ENCODE peak calls at places on chromosomes 11 and 22, in nine cellular contexts. R is left ventricle myocardium inferior; L is posterior cingulate gyrus; B is T-helper 9 cell; O is HCT116; U is NCI-H1105 treated with DMSO at 0.1 percent for 48 hours; F is stimulated activated CD4-positive, alpha-beta T cell treated with anti-CD3 and anti-CD28 coated beads, Interleukin-4, amount 100 ng/mL, for 24 hours; X is central memory CD4-positive, alpha-beta T cell; C is mesenchymal stem cell. D is an unnamed sample.

GRCh38 chr11:34416746-34417145 is 22.0 kb upstream of the CAT start:
- DNase-seq in B (no peak), U (no peak), L (no peak), O (no peak), F (no peak), R (no peak), C (no peak), X (no peak), D (no peak)

GRCh38 chr11:92859290-92859689 is 110.2 kb upstream of the MTNR1B start:
- DNase-seq in L (no peak), R (no peak), C (no peak), O (no peak), B (no peak), X (no peak), F (no peak), U (peak), D (no peak)

GRCh38 chr22:38030311-38031133 is 26.7 kb upstream of the PICK1 start:
- DNase-seq in F (no peak), B (no peak), R (no peak), U (no peak), C (no peak), X (no peak), O (no peak), L (no peak), D (no peak)

GRCh38 chr11:111918390-111919256 is at the start of gene C11orf52:
- DNase-seq in F (no peak), B (no peak), U (peak), R (no peak), C (peak), X (no peak), L (no peak), O (peak), D (no peak)

GRCh38 chr22:42440728-42441127 is 8.5 kb upstream of the NFAM1 start:
- DNase-seq in C (no peak), L (no peak), U (no peak), O (no peak), F (no peak), R (no peak), X (no peak), B (no peak), D (no peak)

GRCh38 chr11:69137148-69137844 is 18.4 kb upstream of the SMIM38 start:
- DNase-seq in O (no peak), R (no peak), B (no peak), U (no peak), X (no peak), C (no peak), L (no peak), F (no peak), D (no peak)

GRCh38 chr22:44462246-44463015 is 35.6 kb downstream of the RTL6 start:
- DNase-seq in F (no peak), B (no peak), O (no peak), C (no peak), U (no peak), R (no peak), L (no peak), X (no peak), D (no peak)

GRCh38 chr22:40491990-40492631 is 121.7 kb downstream of the SGSM3 start:
- DNase-seq in C (peak), B (no peak), O (no peak), R (no peak), X (peak), L (no peak), F (no peak), U (no peak), D (no peak)

GRCh38 chr11:18203723-18204122 is 31.1 kb downstream of the MRGPRX4 start:
- DNase-seq in F (no peak), R (no peak), C (peak), L (no peak), U (no peak), X (no peak), B (no peak), O (peak), D (no peak)

GRCh38 chr11:92249156-92249753 is 24.6 kb downstream of the FAT3 start:
- DNase-seq in X (no peak), R (no peak), B (no peak), U (no peak), C (no peak), O (no peak), F (no peak), L (no peak), D (no peak)

GRCh38 chr11:27328602-27329001 is 34.4 kb downstream of the CCDC34 start:
- DNase-seq in C (no peak), R (no peak), B (no peak), O (no peak), X (no peak), L (no peak), U (no peak), F (no peak), D (no peak)

D was measured in CD8-positive, alpha-beta memory T cell.